ENCODE peak calls at places on chromosome 15, in four cellular contexts. One of them, this sample, is unnamed.
A peak's percentile ranks its signal among the peaks of the same experiment; 100 is the strongest.

GRCh38 chr15:60407406-60407805 is 9.6 kb upstream of the ANXA2 start:
- DNase-seq in GM12878: no peak
- DNase-seq in H1: no peak
- DNase-seq in HCT116: no peak
- DNase-seq in this sample: no peak

GRCh38 chr15:33341943-33342342 is 31.2 kb downstream of the RYR3 start:
- DNase-seq in HCT116: no peak
- DNase-seq in GM12878: no peak
- DNase-seq in H1: no peak
- DNase-seq in this sample: no peak

GRCh38 chr15:60580650-60581415 is 101.9 kb upstream of the ICE2 start:
- DNase-seq in H1: no peak
- DNase-seq in GM12878: no peak
- DNase-seq in HCT116: no peak
- DNase-seq in this sample: no peak

GRCh38 chr15:26628879-26629529 is 143.9 kb downstream of the GABRB3 start:
- DNase-seq in HCT116: no peak
- DNase-seq in H1: peak; percentile 51
- DNase-seq in GM12878: no peak
- DNase-seq in this sample: no peak

GRCh38 chr15:65641723-65642475 is 20.2 kb downstream of the SLC24A1 start:
- DNase-seq in HCT116: no peak
- DNase-seq in H1: no peak
- DNase-seq in GM12878: no peak
- DNase-seq in this sample: no peak

GRCh38 chr15:93968773-93969172 is 262.6 kb upstream of the MCTP2 start:
- DNase-seq in HCT116: no peak
- DNase-seq in H1: no peak
- DNase-seq in GM12878: no peak
- DNase-seq in this sample: no peak

GRCh38 chr15:67067161-67067853 is 1.9 kb downstream of the SMAD3 start:
- DNase-seq in GM12878: no peak
- DNase-seq in H1: no peak
- DNase-seq in HCT116: no peak
- DNase-seq in this sample: no peak

GRCh38 chr15:94670436-94671034 is 439.2 kb downstream of the MCTP2 start:
- DNase-seq in GM12878: no peak
- DNase-seq in HCT116: peak; percentile 15
- DNase-seq in H1: no peak
- DNase-seq in this sample: peak; percentile 60

GRCh38 chr15:77608774-77609173 is 23.9 kb downstream of the LINGO1 start:
- DNase-seq in HCT116: no peak
- DNase-seq in GM12878: no peak
- DNase-seq in H1: no peak
- DNase-seq in this sample: no peak

GRCh38 chr15:65081758-65082157 is 5.2 kb downstream of the KBTBD13 start:
- DNase-seq in HCT116: no peak
- DNase-seq in H1: no peak
- DNase-seq in GM12878: no peak
- DNase-seq in this sample: no peak

GRCh38 chr15:91219203-91219602 is 119.1 kb downstream of the SV2B start:
- DNase-seq in HCT116: no peak
- DNase-seq in GM12878: no peak
- DNase-seq in H1: no peak
- DNase-seq in this sample: no peak

GRCh38 chr15:82100116-82100795 is 54.4 kb upstream of the MEX3B start:
- DNase-seq in GM12878: no peak
- DNase-seq in H1: no peak
- DNase-seq in HCT116: no peak
- DNase-seq in this sample: no peak

GRCh38 chr15:95875141-95875643 is 455.3 kb upstream of the NR2F2 start:
- DNase-seq in HCT116: no peak
- DNase-seq in H1: no peak
- DNase-seq in GM12878: no peak
- DNase-seq in this sample: no peak

GRCh38 chr15:66452971-66453580 is 44.5 kb downstream of the SNAPC5 start:
- DNase-seq in H1: no peak
- DNase-seq in GM12878: no peak
- DNase-seq in HCT116: no peak
- DNase-seq in this sample: no peak

GRCh38 chr15:41501191-41501917 is 7.7 kb downstream of the ITPKA start:
- DNase-seq in HCT116: no peak
- DNase-seq in GM12878: no peak
- DNase-seq in H1: no peak
- DNase-seq in this sample: no peak
- TF ChIP-seq JUND in HCT116: no peak
- TF ChIP-seq JUND in GM12878: no peak
- TF ChIP-seq JUND in H1: peak; percentile 78
- TF ChIP-seq JUND in this sample: no peak

GRCh38 chr15:45980376-45980775 is 345.5 kb downstream of the SQOR start:
- DNase-seq in HCT116: no peak
- DNase-seq in H1: no peak
- DNase-seq in GM12878: no peak
- DNase-seq in this sample: peak; percentile 71
- TF ChIP-seq JUND in HCT116: no peak
- TF ChIP-seq JUND in H1: no peak
- TF ChIP-seq JUND in GM12878: no peak
- TF ChIP-seq JUND in this sample: peak; percentile 77

GRCh38 chr15:56821721-56822425 is 88.6 kb upstream of the ZNF280D start:
- DNase-seq in GM12878: no peak
- DNase-seq in HCT116: peak; percentile 48
- DNase-seq in H1: no peak
- DNase-seq in this sample: no peak

GRCh38 chr15:56820333-56820732 is 87.0 kb upstream of the ZNF280D start:
- DNase-seq in H1: no peak
- DNase-seq in HCT116: no peak
- DNase-seq in GM12878: no peak
- DNase-seq in this sample: no peak

GRCh38 chr15:56824174-56824573 is 90.9 kb upstream of the ZNF280D start:
- DNase-seq in H1: no peak
- DNase-seq in HCT116: no peak
- DNase-seq in GM12878: no peak
- DNase-seq in this sample: no peak
- TF ChIP-seq JUND in H1: no peak
- TF ChIP-seq JUND in HCT116: no peak
- TF ChIP-seq JUND in GM12878: no peak
- TF ChIP-seq JUND in this sample: no peak

DNA sequence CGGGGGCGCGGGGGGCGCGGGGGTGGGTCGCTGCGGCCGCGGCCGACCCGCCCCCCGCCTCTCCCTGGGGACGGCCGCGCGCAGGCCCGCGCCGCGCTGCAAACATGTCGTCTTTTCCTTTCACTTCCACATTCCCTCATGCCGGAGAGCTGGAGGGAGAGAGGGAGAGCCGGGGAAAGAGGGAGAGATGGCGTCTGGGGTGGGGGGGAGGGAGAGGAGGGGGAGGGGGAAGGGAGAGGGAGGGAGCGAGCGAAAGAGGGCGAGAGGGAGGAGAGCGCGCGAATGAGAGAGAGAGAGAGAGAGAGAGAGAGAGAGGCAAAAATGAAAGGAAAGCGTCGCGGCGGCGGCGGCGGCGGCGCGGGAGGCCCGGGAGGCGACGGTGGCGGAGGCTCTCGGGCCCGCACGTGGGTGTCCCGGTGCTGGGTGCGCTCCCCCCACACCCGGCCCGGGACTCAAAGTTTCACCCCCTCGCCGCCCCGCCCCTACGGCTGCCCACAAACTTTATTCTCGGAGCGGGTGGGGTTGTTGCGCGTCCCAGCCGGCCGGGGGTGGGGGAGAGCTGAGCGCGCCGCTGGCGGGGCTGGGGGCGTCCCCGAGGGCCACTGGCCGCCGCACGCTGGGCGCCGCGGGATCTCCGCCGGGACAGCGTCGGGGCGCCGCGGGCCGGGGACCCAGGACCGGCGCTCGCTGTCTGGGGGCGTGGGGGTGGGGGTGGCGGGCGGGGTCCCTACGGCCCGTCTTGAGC is 731 bp downstream of the ZNF710 start:
- DNase-seq in HCT116: no peak
- DNase-seq in GM12878: no peak
- DNase-seq in H1: no peak
- DNase-seq in this sample: peak; percentile 69
- TF ChIP-seq JUND in HCT116: no peak
- TF ChIP-seq JUND in GM12878: no peak
- TF ChIP-seq JUND in H1: no peak
- TF ChIP-seq JUND in this sample: no peak

GRCh38 chr15:59371458-59372351 is 966 bp downstream of the MYO1E start:
- DNase-seq in HCT116: no peak
- DNase-seq in H1: no peak
- DNase-seq in GM12878: no peak
- DNase-seq in this sample: peak; percentile 60
- TF ChIP-seq JUND in HCT116: no peak
- TF ChIP-seq JUND in H1: no peak
- TF ChIP-seq JUND in GM12878: no peak
- TF ChIP-seq JUND in this sample: no peak

GRCh38 chr15:73991260-73991659 is 835 bp downstream of the STOML1 start:
- DNase-seq in HCT116: no peak
- DNase-seq in H1: no peak
- DNase-seq in GM12878: no peak
- DNase-seq in this sample: no peak
- TF ChIP-seq JUND in HCT116: no peak
- TF ChIP-seq JUND in H1: no peak
- TF ChIP-seq JUND in GM12878: no peak
- TF ChIP-seq JUND in this sample: no peak

DNA sequence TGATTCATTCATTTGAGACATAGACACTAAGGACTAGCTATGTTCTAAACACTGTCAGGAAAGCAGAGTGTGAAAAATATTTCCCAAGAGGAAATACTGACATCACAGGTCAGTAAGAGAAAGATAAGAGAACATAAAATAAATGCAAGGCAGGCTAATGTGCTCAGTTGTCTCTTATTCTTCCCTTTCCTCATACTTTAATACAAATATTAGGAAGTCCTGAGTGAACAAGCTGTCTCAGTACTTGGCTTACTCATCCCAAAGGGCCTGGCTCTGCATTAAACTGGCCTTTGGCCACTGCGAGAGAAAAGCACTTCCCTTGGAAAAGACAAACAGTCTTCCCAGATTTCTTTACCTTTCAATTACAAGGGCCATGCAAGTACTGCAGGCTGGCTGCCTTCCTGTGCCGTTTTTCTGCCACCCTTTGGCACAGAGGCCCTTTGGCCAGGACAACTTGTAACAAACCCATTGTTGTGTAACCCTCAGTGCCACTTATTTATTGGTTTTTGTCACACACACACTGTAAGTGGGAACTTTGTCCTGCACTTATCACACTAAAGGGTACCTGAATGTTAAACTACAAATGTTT is 31.7 kb downstream of the EDC3 start:
- DNase-seq in H1: no peak
- DNase-seq in HCT116: no peak
- DNase-seq in GM12878: no peak
- DNase-seq in this sample: no peak
- TF ChIP-seq JUND in H1: no peak
- TF ChIP-seq JUND in HCT116: no peak
- TF ChIP-seq JUND in GM12878: no peak
- TF ChIP-seq JUND in this sample: no peak

This sample was measured in T47D.